ENCODE peak calls at places on chromosomes 1 and 21, in nine cellular contexts. P, R, E, I, T, D, F, O and C are unnamed samples.

GRCh38 chr1:12499574-12500245 is 118.3 kb downstream of the DHRS3 start:
- DNase-seq in I (no peak), F (no peak), D (no peak), R (no peak), O (no peak), E (no peak), P (no peak), T (no peak), C (no peak)

GRCh38 chr1:107141491-107142369 is 891 bp downstream of the NTNG1 start:
- DNase-seq in O (no peak), F (peak; percentile 37), I (peak; percentile 65), D (peak; percentile 24), E (no peak), T (peak; percentile 68), P (peak; percentile 78), R (peak; percentile 18), C (no peak)

GRCh38 chr21:34886554-34887385 is 162.3 kb downstream of the RUNX1 start:
- DNase-seq in D (no peak), R (peak; percentile 53), T (peak; percentile 60), E (no peak), F (peak; percentile 32), P (no peak), O (no peak), I (no peak), C (no peak)

GRCh38 chr21:28636988-28637691 is 355.5 kb downstream of the LTN1 start:
- DNase-seq in R (no peak), I (peak; percentile 94), T (peak; percentile 83), D (no peak), F (peak; percentile 96), E (no peak), P (peak; percentile 54), O (no peak), C (no peak)

GRCh38 chr1:17768651-17769241 is 13.6 kb downstream of the ACTL8 start:
- DNase-seq in T (peak; percentile 81), P (peak; percentile 72), E (no peak), I (peak; percentile 96), O (no peak), D (no peak), R (no peak), F (peak; percentile 55), C (no peak)

GRCh38 chr1:190679444-190679843 is 201.8 kb upstream of the BRINP3 start:
- DNase-seq in I (no peak), P (peak; percentile 8), D (no peak), T (no peak), R (no peak), E (no peak), O (no peak), F (no peak), C (no peak)

GRCh38 chr21:34952701-34953100 is 96.4 kb downstream of the RUNX1 start:
- DNase-seq in E (no peak), D (peak; percentile 51), I (no peak), O (no peak), F (peak; percentile 37), R (no peak), P (peak; percentile 96), T (peak; percentile 16), C (peak; percentile 51)

GRCh38 chr1:207646891-207647290 is 2.0 kb downstream of the CR1L start:
- DNase-seq in P (no peak), E (no peak), D (no peak), I (no peak), O (no peak), F (no peak), R (peak; percentile 52), T (no peak), C (peak; percentile 66)

GRCh38 chr1:211258310-211258755 is 833 bp upstream of the RCOR3 start:
- DNase-seq in T (peak; percentile 86), O (peak; percentile 28), I (peak; percentile 75), F (peak; percentile 81), R (peak; percentile 89), D (peak; percentile 75), E (peak; percentile 40), P (peak; percentile 76), C (peak; percentile 82)

GRCh38 chr1:158506369-158506987 is 34.5 kb downstream of the OR10R2 start:
- DNase-seq in T (peak; percentile 13), P (peak; percentile 6), I (peak; percentile 38), D (no peak), O (no peak), F (peak; percentile 4), E (peak; percentile 16), R (peak; percentile 37), C (peak; percentile 29)

GRCh38 chr1:29413661-29414060 is 177.3 kb downstream of the PTPRU start:
- DNase-seq in D (no peak), P (no peak), F (no peak), I (no peak), T (no peak), E (no peak), R (no peak), O (no peak), C (no peak)

GRCh38 chr1:19643113-19643512 is 998 bp upstream of the NBL1 start:
- DNase-seq in E (no peak), T (peak; percentile 58), R (no peak), P (peak; percentile 55), O (no peak), I (peak; percentile 80), F (peak; percentile 25), D (no peak), C (peak; percentile 46)

GRCh38 chr1:91784616-91785015 is 101.3 kb downstream of the TGFBR3 start:
- DNase-seq in E (no peak), R (no peak), F (no peak), P (no peak), T (no peak), O (no peak), D (no peak), I (no peak), C (no peak)

GRCh38 chr1:164667600-164667999 is 108.6 kb downstream of the PBX1 start:
- DNase-seq in P (no peak), I (no peak), O (no peak), F (no peak), R (no peak), T (no peak), E (no peak), D (no peak), C (no peak)

GRCh38 chr1:64396817-64397216 is 73.1 kb upstream of the CACHD1 start:
- DNase-seq in T (peak; percentile 17), R (peak; percentile 66), D (no peak), I (no peak), E (no peak), O (no peak), P (peak; percentile 6), F (peak; percentile 32), C (no peak)

GRCh38 chr1:236058141-236058626 is 6.7 kb downstream of the NID1 start:
- DNase-seq in F (no peak), E (no peak), P (peak; percentile 32), O (no peak), R (no peak), T (peak; percentile 53), D (peak; percentile 13), I (peak; percentile 66), C (no peak)

GRCh38 chr1:26531651-26532131 is 2.1 kb downstream of the RPS6KA1 start:
- DNase-seq in R (no peak), E (no peak), T (no peak), P (no peak), D (no peak), I (no peak), O (no peak), F (no peak), C (peak; percentile 94)

GRCh38 chr21:32727478-32727727 is 410 bp downstream of the SYNJ1 start:
- DNase-seq in D (no peak), P (no peak), I (no peak), F (no peak), T (no peak), O (no peak), R (no peak), E (no peak), C (no peak)

GRCh38 chr1:76379506-76379905 is 305.0 kb downstream of the ST6GALNAC3 start:
- DNase-seq in T (no peak), E (no peak), P (no peak), F (no peak), O (no peak), I (no peak), R (no peak), D (peak; percentile 15), C (no peak)

GRCh38 chr21:37407719-37408455 is 41.3 kb downstream of the DYRK1A start:
- DNase-seq in I (peak; percentile 17), F (peak; percentile 55), D (no peak), T (peak; percentile 47), P (no peak), R (no peak), E (no peak), O (no peak), C (no peak)

GRCh38 chr1:226144045-226144444 is 42.5 kb downstream of the ACBD3 start:
- DNase-seq in P (no peak), I (no peak), T (no peak), E (no peak), D (no peak), O (no peak), F (no peak), R (peak; percentile 6), C (no peak)

GRCh38 chr21:42062543-42063022 is 8.5 kb upstream of the UMODL1 start:
- DNase-seq in O (peak; percentile 91), E (peak; percentile 89), R (peak; percentile 25), F (no peak), I (no peak), P (no peak), D (no peak), T (peak; percentile 9), C (peak; percentile 25)

GRCh38 chr1:232594018-232594502 is 35.9 kb downstream of the SIPA1L2 start:
- DNase-seq in E (no peak), P (no peak), R (no peak), D (no peak), T (no peak), O (no peak), F (peak; percentile 27), I (no peak), C (no peak)

GRCh38 chr1:6794164-6794563 is 8.9 kb downstream of the CAMTA1 start:
- DNase-seq in F (peak; percentile 68), D (peak; percentile 1), R (peak; percentile 38), T (peak; percentile 78), O (no peak), I (peak; percentile 54), E (no peak), P (peak; percentile 70), C (peak; percentile 8)

GRCh38 chr1:154663656-154664055 is 55.7 kb upstream of the ADAR start:
- DNase-seq in I (no peak), E (no peak), F (no peak), O (no peak), T (no peak), D (no peak), P (no peak), R (no peak), C (no peak)